ENCODE peak calls at places on chromosomes 13 and 19, in four cellular contexts. One of them, this sample, is unnamed.

GRCh38 chr19:41452584-41453275 is 9.8 kb downstream of the ERICH4 start:
- DNase-seq in dorsolateral prefrontal cortex: no peak
- DNase-seq in GM23338: no peak
- DNase-seq in stomach: no peak
- DNase-seq in this sample: no peak

GRCh38 chr19:52659013-52659412 is 20.9 kb upstream of the ZNF83 start:
- DNase-seq in dorsolateral prefrontal cortex: no peak
- DNase-seq in GM23338: peak; percentile 49
- DNase-seq in stomach: no peak
- DNase-seq in this sample: no peak

GRCh38 chr13:48775804-48776203 is 122.1 kb downstream of the CYSLTR2 start:
- DNase-seq in stomach: no peak
- DNase-seq in GM23338: no peak
- DNase-seq in dorsolateral prefrontal cortex: no peak
- DNase-seq in this sample: no peak

GRCh38 chr13:51811920-51812328 is 8.0 kb upstream of the DHRS12 start:
- DNase-seq in dorsolateral prefrontal cortex: no peak
- DNase-seq in stomach: no peak
- DNase-seq in GM23338: no peak
- DNase-seq in this sample: no peak

GRCh38 chr13:60335531-60335930 is 61.5 kb upstream of the TDRD3 start:
- DNase-seq in stomach: no peak
- DNase-seq in dorsolateral prefrontal cortex: no peak
- DNase-seq in GM23338: peak; percentile 55
- DNase-seq in this sample: no peak

GRCh38 chr19:43572172-43572588 is 3.1 kb downstream of the XRCC1 start:
- DNase-seq in GM23338: no peak
- DNase-seq in dorsolateral prefrontal cortex: no peak
- DNase-seq in stomach: no peak
- DNase-seq in this sample: no peak

GRCh38 chr19:2586196-2586595 is 110.3 kb downstream of the GADD45B start:
- DNase-seq in stomach: no peak
- DNase-seq in GM23338: peak; percentile 4
- DNase-seq in dorsolateral prefrontal cortex: no peak
- DNase-seq in this sample: peak; percentile 25

GRCh38 chr19:13906525-13906904 is 514 bp downstream of the CC2D1A start:
- DNase-seq in GM23338: peak; percentile 43
- DNase-seq in dorsolateral prefrontal cortex: no peak
- DNase-seq in stomach: peak; percentile 63
- DNase-seq in this sample: peak; percentile 83

GRCh38 chr19:35751839-35752745 is 3.7 kb downstream of the LIN37 start:
- DNase-seq in GM23338: no peak
- DNase-seq in stomach: no peak
- DNase-seq in dorsolateral prefrontal cortex: no peak
- DNase-seq in this sample: no peak

GRCh38 chr13:78022164-78022877 is 103.7 kb upstream of the EDNRB start:
- DNase-seq in GM23338: no peak
- DNase-seq in dorsolateral prefrontal cortex: no peak
- DNase-seq in stomach: peak; percentile 30
- DNase-seq in this sample: no peak

GRCh38 chr13:29511439-29511814 is 84.1 kb downstream of the SLC7A1 start:
- DNase-seq in stomach: no peak
- DNase-seq in GM23338: no peak
- DNase-seq in dorsolateral prefrontal cortex: no peak
- DNase-seq in this sample: no peak

GRCh38 chr19:3625996-3626472 is 556 bp downstream of the CACTIN start:
- DNase-seq in stomach: no peak
- DNase-seq in dorsolateral prefrontal cortex: no peak
- DNase-seq in GM23338: no peak
- DNase-seq in this sample: no peak

GRCh38 chr13:43411211-43411610 is 375.6 kb downstream of the ENOX1 start:
- DNase-seq in dorsolateral prefrontal cortex: no peak
- DNase-seq in GM23338: no peak
- DNase-seq in stomach: no peak
- DNase-seq in this sample: no peak

GRCh38 chr19:3441986-3442329 is 38.4 kb downstream of the SMIM24 start:
- DNase-seq in dorsolateral prefrontal cortex: no peak
- DNase-seq in stomach: no peak
- DNase-seq in GM23338: no peak
- DNase-seq in this sample: no peak

GRCh38 chr19:13207237-13208130 is 57.3 kb downstream of the IER2 start:
- DNase-seq in dorsolateral prefrontal cortex: no peak
- DNase-seq in GM23338: peak; percentile 72
- DNase-seq in stomach: no peak
- DNase-seq in this sample: peak; percentile 38

GRCh38 chr13:34913040-34913439 is 29.0 kb upstream of the NBEA start:
- DNase-seq in GM23338: peak; percentile 76
- DNase-seq in stomach: no peak
- DNase-seq in dorsolateral prefrontal cortex: no peak
- DNase-seq in this sample: no peak

GRCh38 chr19:49361438-49362047 is 673 bp downstream of the TEAD2 start:
- DNase-seq in GM23338: peak; percentile 88
- DNase-seq in dorsolateral prefrontal cortex: no peak
- DNase-seq in stomach: peak; percentile 80
- DNase-seq in this sample: peak; percentile 67

GRCh38 chr13:24709186-24709913 is 29.1 kb downstream of the ATP12A start:
- DNase-seq in dorsolateral prefrontal cortex: no peak
- DNase-seq in GM23338: peak; percentile 26
- DNase-seq in stomach: peak; percentile 27
- DNase-seq in this sample: peak; percentile 34

GRCh38 chr19:49590971-49591730 is at the start of gene PRR12:
- DNase-seq in stomach: peak; percentile 59
- DNase-seq in dorsolateral prefrontal cortex: no peak
- DNase-seq in GM23338: peak; percentile 83
- DNase-seq in this sample: peak; percentile 69

GRCh38 chr19:8212212-8212611 is 3.0 kb downstream of the CERS4 start:
- DNase-seq in dorsolateral prefrontal cortex: peak; percentile 54
- DNase-seq in GM23338: no peak
- DNase-seq in stomach: no peak
- DNase-seq in this sample: no peak

GRCh38 chr13:51158923-51159322 is 47.8 kb upstream of the C13orf42 start:
- DNase-seq in GM23338: no peak
- DNase-seq in dorsolateral prefrontal cortex: no peak
- DNase-seq in stomach: no peak
- DNase-seq in this sample: no peak

GRCh38 chr19:51407631-51408131 is 9.8 kb downstream of the SIGLEC10 start:
- DNase-seq in stomach: peak; percentile 40
- DNase-seq in GM23338: peak; percentile 79
- DNase-seq in dorsolateral prefrontal cortex: no peak
- DNase-seq in this sample: peak; percentile 50

GRCh38 chr13:102484329-102484728 is 82.5 kb upstream of the FGF14 start:
- DNase-seq in dorsolateral prefrontal cortex: no peak
- DNase-seq in stomach: no peak
- DNase-seq in GM23338: peak; percentile 56
- DNase-seq in this sample: no peak

GRCh38 chr19:40191836-40192646 is 815 bp downstream of the MAP3K10 start:
- DNase-seq in GM23338: peak; percentile 85
- DNase-seq in dorsolateral prefrontal cortex: no peak
- DNase-seq in stomach: no peak
- DNase-seq in this sample: no peak

GRCh38 chr19:17706750-17707181 is 12.5 kb upstream of the MAP1S start:
- DNase-seq in dorsolateral prefrontal cortex: peak; percentile 68
- DNase-seq in GM23338: peak; percentile 98
- DNase-seq in stomach: no peak
- DNase-seq in this sample: no peak

GRCh38 chr19:47227347-47228167 is 3.4 kb downstream of the BBC3 start:
- DNase-seq in stomach: peak; percentile 84
- DNase-seq in dorsolateral prefrontal cortex: no peak
- DNase-seq in GM23338: peak; percentile 100
- DNase-seq in this sample: peak; percentile 90

GRCh38 chr13:106477303-106477702 is 58.2 kb downstream of the EFNB2 start:
- DNase-seq in GM23338: no peak
- DNase-seq in stomach: no peak
- DNase-seq in dorsolateral prefrontal cortex: no peak
- DNase-seq in this sample: no peak

GRCh38 chr19:8826371-8826770 is 5.7 kb downstream of the ZNF558 start:
- DNase-seq in dorsolateral prefrontal cortex: no peak
- DNase-seq in GM23338: peak; percentile 5
- DNase-seq in stomach: no peak
- DNase-seq in this sample: no peak

GRCh38 chr19:2611483-2612464 is 90.7 kb downstream of the GNG7 start:
- DNase-seq in dorsolateral prefrontal cortex: no peak
- DNase-seq in GM23338: no peak
- DNase-seq in stomach: no peak
- DNase-seq in this sample: no peak

GRCh38 chr19:40294560-40294959 is 9.4 kb upstream of the AKT2 start:
- DNase-seq in dorsolateral prefrontal cortex: no peak
- DNase-seq in stomach: no peak
- DNase-seq in GM23338: no peak
- DNase-seq in this sample: no peak

GRCh38 chr19:45403272-45403671 is 1.6 kb downstream of the PPP1R13L start:
- DNase-seq in stomach: no peak
- DNase-seq in GM23338: no peak
- DNase-seq in dorsolateral prefrontal cortex: no peak
- DNase-seq in this sample: no peak

GRCh38 chr19:45404557-45405434 is at the start of gene PPP1R13L:
- DNase-seq in GM23338: peak; percentile 97
- DNase-seq in stomach: peak; percentile 92
- DNase-seq in dorsolateral prefrontal cortex: no peak
- DNase-seq in this sample: peak; percentile 42

GRCh38 chr19:45405435-45406164 is 731 bp upstream of the PPP1R13L start:
- DNase-seq in dorsolateral prefrontal cortex: peak; percentile 89
- DNase-seq in stomach: peak; percentile 91
- DNase-seq in GM23338: peak; percentile 96
- DNase-seq in this sample: peak; percentile 96

GRCh38 chr19:45402469-45403070 is 2.3 kb downstream of the PPP1R13L start:
- DNase-seq in stomach: peak; percentile 31
- DNase-seq in dorsolateral prefrontal cortex: no peak
- DNase-seq in GM23338: peak; percentile 88
- DNase-seq in this sample: peak; percentile 82

GRCh38 chr19:45403781-45404556 is 900 bp downstream of the PPP1R13L start:
- DNase-seq in GM23338: peak; percentile 95
- DNase-seq in dorsolateral prefrontal cortex: no peak
- DNase-seq in stomach: peak; percentile 73
- DNase-seq in this sample: peak; percentile 50
- H3K27ac ChIP-seq in GM23338: no peak overlapping the region
- H3K27ac ChIP-seq in dorsolateral prefrontal cortex: no peak overlapping the region
- H3K27ac ChIP-seq in stomach: peak overlapping the region; percentile 89
- H3K27ac ChIP-seq in this sample: peak overlapping the region; percentile 92

GRCh38 chr19:19600793-19601346 is 17.6 kb downstream of the PBX4 start:
- DNase-seq in stomach: no peak
- DNase-seq in dorsolateral prefrontal cortex: no peak
- DNase-seq in GM23338: no peak
- DNase-seq in this sample: no peak

GRCh38 chr19:19599190-19599535 is 19.3 kb downstream of the PBX4 start:
- DNase-seq in GM23338: no peak
- DNase-seq in stomach: no peak
- DNase-seq in dorsolateral prefrontal cortex: no peak
- DNase-seq in this sample: no peak

GRCh38 chr19:19595171-19595701 is 23.3 kb downstream of the PBX4 start:
- DNase-seq in stomach: peak; percentile 76
- DNase-seq in GM23338: no peak
- DNase-seq in dorsolateral prefrontal cortex: no peak
- DNase-seq in this sample: no peak

GRCh38 chr19:19594371-19594770 is 24.1 kb downstream of the PBX4 start:
- DNase-seq in GM23338: no peak
- DNase-seq in dorsolateral prefrontal cortex: no peak
- DNase-seq in stomach: no peak
- DNase-seq in this sample: no peak

DNA sequence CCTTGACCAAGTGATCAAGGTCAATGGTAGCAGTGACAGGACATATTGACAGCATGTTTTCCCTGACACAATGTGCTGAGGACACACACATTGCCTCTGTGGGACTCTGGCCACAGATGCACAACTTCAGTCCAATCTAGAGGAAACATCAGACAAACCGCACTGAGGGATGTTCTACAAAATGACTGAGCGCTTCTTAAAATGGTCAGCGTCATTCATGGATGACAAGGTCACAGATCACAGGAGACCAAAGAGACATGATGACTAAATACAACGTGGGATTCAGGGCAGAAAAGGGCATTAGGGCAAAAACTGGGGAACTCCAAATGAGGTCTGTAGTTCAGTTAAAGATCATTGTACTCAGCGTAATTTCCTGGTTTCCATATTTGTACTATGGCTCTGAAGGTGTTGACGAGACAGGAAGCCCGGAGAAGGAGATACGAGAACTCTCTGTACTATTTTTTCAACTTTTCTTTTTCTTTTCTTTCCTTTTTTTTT is 20.6 kb downstream of the PBX4 start:
- DNase-seq in stomach: no peak
- DNase-seq in dorsolateral prefrontal cortex: no peak
- DNase-seq in GM23338: no peak
- DNase-seq in this sample: no peak
- H3K27ac ChIP-seq in stomach: peak overlapping the region; percentile 64
- H3K27ac ChIP-seq in dorsolateral prefrontal cortex: no peak overlapping the region
- H3K27ac ChIP-seq in GM23338: no peak overlapping the region
- H3K27ac ChIP-seq in this sample: peak overlapping the region; percentile 82

DNA sequence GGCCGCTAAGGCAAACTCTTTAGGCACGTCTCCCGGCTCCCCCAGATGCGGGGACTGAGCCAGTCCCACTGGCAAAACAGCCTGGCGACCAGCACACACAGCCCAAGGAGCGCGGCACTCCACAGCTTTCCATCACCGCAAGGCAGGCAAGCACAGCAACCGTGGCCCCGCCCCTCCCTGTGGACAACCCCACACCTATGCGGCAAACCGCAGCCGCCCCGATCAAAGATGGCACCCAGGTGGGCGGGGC is 1.9 kb downstream of the PEG3 start:
- DNase-seq in dorsolateral prefrontal cortex: no peak
- DNase-seq in GM23338: no peak
- DNase-seq in stomach: no peak
- DNase-seq in this sample: no peak
- H3K27ac ChIP-seq in dorsolateral prefrontal cortex: peak overlapping the region; percentile 96
- H3K27ac ChIP-seq in GM23338: no peak overlapping the region
- H3K27ac ChIP-seq in stomach: peak overlapping the region; percentile 71
- H3K27ac ChIP-seq in this sample: no peak overlapping the region

DNA sequence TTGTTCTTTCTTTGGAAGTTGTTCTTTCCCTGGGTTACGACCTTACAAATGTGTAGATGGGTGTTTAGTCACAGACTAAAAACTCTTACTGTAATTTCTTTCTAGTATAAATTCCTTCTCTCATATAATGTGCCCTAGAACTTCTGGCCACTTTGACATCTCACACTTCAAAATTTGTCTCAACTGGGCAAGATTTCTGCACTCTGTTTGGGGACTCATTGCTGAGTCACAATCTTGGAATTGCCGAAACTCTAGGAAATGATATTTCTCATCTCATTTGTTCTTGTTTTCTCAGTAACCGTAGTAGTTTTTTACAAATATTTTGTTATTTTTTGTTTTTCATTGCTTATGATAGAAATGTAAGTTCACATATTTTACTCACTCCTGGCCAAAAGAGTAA is 2523.2 kb upstream of the PCDH20 start:
- DNase-seq in stomach: no peak
- DNase-seq in dorsolateral prefrontal cortex: no peak
- DNase-seq in GM23338: no peak
- DNase-seq in this sample: no peak
- H3K27ac ChIP-seq in stomach: no peak overlapping the region
- H3K27ac ChIP-seq in dorsolateral prefrontal cortex: no peak overlapping the region
- H3K27ac ChIP-seq in GM23338: no peak overlapping the region
- H3K27ac ChIP-seq in this sample: no peak overlapping the region

GRCh38 chr19:15404097-15404779 is 14.6 kb downstream of the AKAP8L start:
- DNase-seq in stomach: no peak
- DNase-seq in GM23338: no peak
- DNase-seq in dorsolateral prefrontal cortex: no peak
- DNase-seq in this sample: peak; percentile 41
- H3K27ac ChIP-seq in stomach: peak overlapping the region; percentile 56
- H3K27ac ChIP-seq in GM23338: no peak overlapping the region
- H3K27ac ChIP-seq in dorsolateral prefrontal cortex: peak overlapping the region; percentile 70
- H3K27ac ChIP-seq in this sample: peak overlapping the region; percentile 20